ENCODE peak calls at places on chromosomes 5 and 9, in nine cellular contexts. M, W, X, I, J, Q, F, A and L are unnamed samples.
A peak's percentile ranks its signal among the peaks of the same experiment; 100 is the strongest.

GRCh38 chr5:127400524-127400923 is 109.9 kb downstream of the MEGF10 start:
- DNase-seq in Q (no peak), F (no peak), M (no peak), W (no peak), X (no peak), J (no peak), A (no peak), I (no peak), L (no peak)

GRCh38 chr5:66744040-66744439 is 147.8 kb downstream of the MAST4 start:
- DNase-seq in A (no peak), I (no peak), W (no peak), X (peak; percentile 52), J (peak; percentile 55), F (no peak), M (peak; percentile 91), Q (no peak), L (no peak)

GRCh38 chr5:10416868-10417267 is 24.8 kb upstream of the ROPN1L start:
- DNase-seq in W (no peak), Q (no peak), X (no peak), M (no peak), A (no peak), I (no peak), J (no peak), F (no peak), L (no peak)

GRCh38 chr9:83469722-83470121 is 68.5 kb downstream of the FRMD3 start:
- DNase-seq in A (no peak), W (no peak), I (no peak), J (no peak), X (no peak), F (no peak), Q (no peak), M (no peak), L (no peak)

GRCh38 chr9:132486706-132487350 is 76.8 kb downstream of the CFAP77 start:
- DNase-seq in M (no peak), I (no peak), F (no peak), X (no peak), Q (no peak), J (no peak), A (peak; percentile 69), W (no peak), L (no peak)

GRCh38 chr5:8756498-8757084 is 789.3 kb downstream of the SEMA5A start:
- DNase-seq in I (no peak), W (no peak), J (peak; percentile 78), Q (no peak), X (peak; percentile 65), A (no peak), F (peak; percentile 44), M (peak; percentile 70), L (no peak)

GRCh38 chr5:113608113-113608551 is 94.6 kb downstream of the YTHDC2 start:
- DNase-seq in I (no peak), M (peak; percentile 77), F (no peak), Q (no peak), J (peak; percentile 47), W (no peak), X (no peak), A (no peak), L (no peak)

GRCh38 chr5:134255418-134256150 is 29.7 kb upstream of the PPP2CA start:
- DNase-seq in Q (no peak), J (peak; percentile 65), I (no peak), M (peak; percentile 52), A (no peak), F (no peak), X (no peak), W (no peak), L (no peak)

GRCh38 chr5:66864240-66864884 is 268.2 kb downstream of the MAST4 start:
- DNase-seq in A (no peak), X (peak; percentile 22), Q (no peak), F (peak; percentile 5), I (no peak), J (peak; percentile 76), M (peak; percentile 86), W (no peak), L (no peak)

GRCh38 chr5:112492291-112492690 is 73.2 kb upstream of the EPB41L4A start:
- DNase-seq in X (peak; percentile 40), M (peak; percentile 70), F (peak; percentile 5), W (peak; percentile 58), I (peak; percentile 45), J (peak; percentile 66), A (no peak), Q (peak; percentile 50), L (no peak)

GRCh38 chr9:126790561-126790960 is 14.3 kb upstream of the ZBTB43 start:
- DNase-seq in M (no peak), F (no peak), Q (no peak), W (no peak), A (no peak), J (no peak), I (no peak), X (no peak), L (no peak)

GRCh38 chr5:42779083-42779482 is 22.5 kb downstream of the CCDC152 start:
- DNase-seq in W (no peak), J (no peak), I (no peak), Q (no peak), F (no peak), A (no peak), M (no peak), X (no peak), L (no peak)

GRCh38 chr5:116703923-116704322 is 129.3 kb upstream of the SEMA6A start:
- DNase-seq in J (no peak), Q (no peak), W (no peak), M (no peak), X (no peak), I (no peak), A (no peak), F (no peak), L (no peak)

GRCh38 chr5:167820266-167820988 is 471.0 kb upstream of the WWC1 start:
- DNase-seq in Q (no peak), X (no peak), I (no peak), A (no peak), F (no peak), W (no peak), M (no peak), J (no peak), L (no peak)

GRCh38 chr5:135230326-135230925 is 168.6 kb downstream of the MACROH2A1 start:
- DNase-seq in W (no peak), X (peak; percentile 78), F (no peak), M (peak; percentile 93), J (peak; percentile 92), I (peak; percentile 69), Q (no peak), A (no peak), L (peak; percentile 41)

GRCh38 chr5:98637607-98638006 is 135.9 kb upstream of the RGMB start:
- DNase-seq in A (no peak), F (no peak), M (no peak), J (no peak), I (no peak), Q (no peak), X (no peak), W (no peak), L (no peak)

GRCh38 chr9:11142965-11143738 is 530.4 kb upstream of the PTPRD start:
- DNase-seq in X (no peak), Q (no peak), F (no peak), W (no peak), A (no peak), I (no peak), J (no peak), M (no peak), L (no peak)

GRCh38 chr9:36470891-36471290 is 70.8 kb upstream of the RNF38 start:
- DNase-seq in F (peak; percentile 82), I (peak; percentile 43), A (peak; percentile 73), Q (no peak), X (peak; percentile 78), M (peak; percentile 66), W (no peak), J (peak; percentile 78), L (peak; percentile 34)

DNA sequence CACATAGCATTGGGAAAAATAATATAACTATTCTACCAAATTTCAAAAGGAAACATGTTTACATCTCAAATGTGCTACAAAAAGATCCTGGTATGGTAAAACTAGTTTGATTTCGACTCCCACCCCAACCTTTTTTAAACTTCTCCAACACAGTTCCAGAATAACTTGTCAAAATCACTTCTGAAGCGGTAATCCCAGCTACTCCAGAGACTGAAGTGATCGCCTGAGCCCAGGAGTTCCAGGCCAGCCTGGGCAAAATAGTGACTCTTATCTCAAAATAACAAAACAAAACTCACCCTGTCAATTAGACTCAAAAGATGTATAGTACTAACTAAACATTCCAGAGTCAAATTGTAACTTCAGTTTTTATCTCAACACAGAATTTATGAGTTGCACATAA is 71.3 kb upstream of the RNF38 start:
- DNase-seq in I (no peak), A (no peak), W (no peak), X (peak; percentile 22), J (no peak), Q (no peak), M (no peak), F (no peak), L (no peak)
- H3K27ac ChIP-seq in I (peak overlapping the region; percentile 70), A (peak overlapping the region; percentile 60), W (peak overlapping the region; percentile 82), X (no peak overlapping the region), J (peak overlapping the region; percentile 73), Q (peak overlapping the region; percentile 56), M (peak overlapping the region; percentile 77), F (peak overlapping the region; percentile 64), L (peak overlapping the region; percentile 84)

DNA sequence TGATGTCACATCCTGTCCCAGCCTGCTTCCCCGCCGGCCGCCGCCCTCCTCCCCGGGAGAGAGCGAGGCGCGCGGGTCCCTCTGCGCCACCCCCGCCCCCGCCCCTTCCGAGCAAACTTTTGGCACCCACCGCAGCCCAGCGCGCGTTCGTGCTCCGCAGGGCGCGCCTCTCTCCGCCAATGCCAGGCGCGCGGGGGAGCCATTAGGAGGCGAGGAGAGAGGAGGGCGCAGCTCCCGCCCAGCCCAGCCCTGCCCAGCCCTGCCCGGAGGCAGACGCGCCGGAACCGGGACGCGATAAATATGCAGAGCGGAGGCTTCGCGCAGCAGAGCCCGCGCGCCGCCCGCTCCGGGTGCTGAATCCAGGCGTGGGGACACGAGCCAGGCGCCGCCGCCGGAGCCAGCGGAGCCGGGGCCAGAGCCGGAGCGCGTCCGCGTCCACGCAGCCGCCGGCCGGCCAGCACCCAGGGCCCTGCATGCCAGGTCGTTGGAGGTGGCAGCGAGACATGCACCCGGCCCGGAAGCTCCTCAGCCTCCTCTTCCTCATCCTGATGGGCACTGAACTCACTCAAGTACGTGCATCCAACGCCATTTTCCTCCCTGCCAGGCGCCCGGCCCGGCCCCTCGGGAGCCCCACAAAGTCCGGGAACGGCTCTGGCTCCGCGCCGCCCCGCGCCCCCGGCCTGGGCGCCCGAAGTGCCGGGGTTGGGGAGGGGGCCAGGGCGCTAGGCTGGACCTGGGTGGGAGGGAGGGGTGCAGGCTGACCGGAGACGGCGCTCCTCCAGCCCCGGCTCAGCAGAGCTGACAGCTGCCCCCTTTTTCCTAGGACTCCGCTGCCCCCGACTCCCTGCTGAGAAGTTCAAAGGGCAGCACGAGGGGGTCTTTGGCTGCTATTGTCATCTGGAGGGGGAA is 12.0 kb upstream of the OLFM1 start:
- DNase-seq in Q (peak; percentile 70), F (no peak), I (peak; percentile 61), X (no peak), J (no peak), M (peak; percentile 33), W (peak; percentile 54), A (no peak), L (peak; percentile 41)
- H3K4me3 ChIP-seq in Q (peak overlapping the region; percentile 48), F (peak overlapping the region; percentile 18), I (peak overlapping the region; percentile 37), X (no peak overlapping the region), J (no peak overlapping the region), M (peak overlapping the region; percentile 42), W (peak overlapping the region; percentile 88), A (no peak overlapping the region), L (peak overlapping the region; percentile 57)

GRCh38 chr5:120442694-120443093 is 21.4 kb upstream of the PRR16 start:
- DNase-seq in I (no peak), X (no peak), J (no peak), M (no peak), W (no peak), A (no peak), F (no peak), Q (no peak), L (no peak)
- H3K4me1 ChIP-seq in I (no peaks in the 10 kb centered on the region), X (no peaks in the 10 kb centered on the region), J (peaks cover 4% of the 10 kb centered on the region), M (no peaks in the 10 kb centered on the region), W (no peaks in the 10 kb centered on the region), A (no peaks in the 10 kb centered on the region), F (no peaks in the 10 kb centered on the region), Q (no peaks in the 10 kb centered on the region), L (no peaks in the 10 kb centered on the region)

GRCh38 chr5:178765753-178766300 is 35.4 kb upstream of the ZNF354A start:
- DNase-seq in W (no peak), Q (no peak), F (no peak), I (no peak), X (no peak), A (no peak), M (no peak), J (no peak), L (no peak)
- H3K27ac ChIP-seq in W (no peak overlapping the region), Q (no peak overlapping the region), F (no peak overlapping the region), I (no peak overlapping the region), X (no peak overlapping the region), A (no peak overlapping the region), M (no peak overlapping the region), J (no peak overlapping the region), L (no peak overlapping the region)